ENCODE peak calls at places on chromosomes 13 and 19, in eight cellular contexts. One of them, this sample, is unnamed.

GRCh38 chr13:49791753-49792549 is 531 bp downstream of the KPNA3 start:
- DNase-seq in pons: peak; percentile 42
- DNase-seq in stomach: peak; percentile 47
- DNase-seq in activated T-cell treated with anti-CD3 and anti-CD28 coated beads for 1 hour: peak; percentile 18
- DNase-seq in SJCRH30: peak; percentile 55
- DNase-seq in lung: peak; percentile 35
- DNase-seq in tibial nerve: peak; percentile 21
- DNase-seq in skeletal muscle cell: no peak
- DNase-seq in this sample: peak; percentile 47

GRCh38 chr19:41218615-41219507 is at the start of gene AXL:
- DNase-seq in pons: peak; percentile 61
- DNase-seq in stomach: peak; percentile 39
- DNase-seq in activated T-cell treated with anti-CD3 and anti-CD28 coated beads for 1 hour: no peak
- DNase-seq in SJCRH30: peak; percentile 80
- DNase-seq in lung: peak; percentile 67
- DNase-seq in tibial nerve: peak; percentile 84
- DNase-seq in skeletal muscle cell: peak; percentile 61
- DNase-seq in this sample: peak; percentile 61

GRCh38 chr13:46600943-46601311 is 48.0 kb downstream of the LRCH1 start:
- DNase-seq in pons: no peak
- DNase-seq in stomach: no peak
- DNase-seq in activated T-cell treated with anti-CD3 and anti-CD28 coated beads for 1 hour: no peak
- DNase-seq in SJCRH30: no peak
- DNase-seq in lung: no peak
- DNase-seq in tibial nerve: no peak
- DNase-seq in skeletal muscle cell: no peak
- DNase-seq in this sample: no peak

GRCh38 chr19:4052993-4053422 is 13.7 kb downstream of the ZBTB7A start:
- DNase-seq in pons: no peak
- DNase-seq in stomach: no peak
- DNase-seq in activated T-cell treated with anti-CD3 and anti-CD28 coated beads for 1 hour: no peak
- DNase-seq in SJCRH30: no peak
- DNase-seq in lung: no peak
- DNase-seq in tibial nerve: no peak
- DNase-seq in skeletal muscle cell: no peak
- DNase-seq in this sample: no peak

GRCh38 chr13:100827489-100828000 is 152.9 kb upstream of the TMTC4 start:
- DNase-seq in pons: no peak
- DNase-seq in stomach: no peak
- DNase-seq in activated T-cell treated with anti-CD3 and anti-CD28 coated beads for 1 hour: no peak
- DNase-seq in SJCRH30: no peak
- DNase-seq in lung: no peak
- DNase-seq in tibial nerve: no peak
- DNase-seq in skeletal muscle cell: no peak
- DNase-seq in this sample: no peak

GRCh38 chr13:45372189-45373115 is 31.5 kb upstream of the TPT1 start:
- DNase-seq in pons: no peak
- DNase-seq in stomach: no peak
- DNase-seq in activated T-cell treated with anti-CD3 and anti-CD28 coated beads for 1 hour: no peak
- DNase-seq in SJCRH30: peak; percentile 24
- DNase-seq in lung: no peak
- DNase-seq in tibial nerve: no peak
- DNase-seq in skeletal muscle cell: no peak
- DNase-seq in this sample: no peak

GRCh38 chr13:29129616-29130015 is 309.5 kb downstream of the MTUS2 start:
- DNase-seq in pons: no peak
- DNase-seq in stomach: no peak
- DNase-seq in activated T-cell treated with anti-CD3 and anti-CD28 coated beads for 1 hour: no peak
- DNase-seq in SJCRH30: no peak
- DNase-seq in lung: no peak
- DNase-seq in tibial nerve: no peak
- DNase-seq in skeletal muscle cell: no peak
- DNase-seq in this sample: no peak

GRCh38 chr19:6227941-6228325 is 51.8 kb downstream of the MLLT1 start:
- DNase-seq in pons: no peak
- DNase-seq in stomach: no peak
- DNase-seq in activated T-cell treated with anti-CD3 and anti-CD28 coated beads for 1 hour: no peak
- DNase-seq in SJCRH30: no peak
- DNase-seq in lung: no peak
- DNase-seq in tibial nerve: no peak
- DNase-seq in skeletal muscle cell: no peak
- DNase-seq in this sample: peak; percentile 54

GRCh38 chr13:98528663-98529064 is 48.2 kb downstream of the STK24 start:
- DNase-seq in pons: no peak
- DNase-seq in stomach: no peak
- DNase-seq in activated T-cell treated with anti-CD3 and anti-CD28 coated beads for 1 hour: no peak
- DNase-seq in SJCRH30: no peak
- DNase-seq in lung: no peak
- DNase-seq in tibial nerve: no peak
- DNase-seq in skeletal muscle cell: no peak
- DNase-seq in this sample: peak; percentile 85

GRCh38 chr19:32202244-32202643 is 143.2 kb upstream of the ZNF507 start:
- DNase-seq in pons: no peak
- DNase-seq in stomach: no peak
- DNase-seq in activated T-cell treated with anti-CD3 and anti-CD28 coated beads for 1 hour: no peak
- DNase-seq in SJCRH30: no peak
- DNase-seq in lung: peak; percentile 2
- DNase-seq in tibial nerve: no peak
- DNase-seq in skeletal muscle cell: no peak
- DNase-seq in this sample: no peak

GRCh38 chr13:113672002-113672651 is 5.1 kb downstream of the GRK1 start:
- DNase-seq in pons: no peak
- DNase-seq in stomach: no peak
- DNase-seq in activated T-cell treated with anti-CD3 and anti-CD28 coated beads for 1 hour: no peak
- DNase-seq in SJCRH30: no peak
- DNase-seq in lung: no peak
- DNase-seq in tibial nerve: no peak
- DNase-seq in skeletal muscle cell: no peak
- DNase-seq in this sample: no peak

GRCh38 chr19:17348700-17349099 is 11.3 kb downstream of the GTPBP3 start:
- DNase-seq in pons: no peak
- DNase-seq in stomach: no peak
- DNase-seq in activated T-cell treated with anti-CD3 and anti-CD28 coated beads for 1 hour: no peak
- DNase-seq in SJCRH30: peak; percentile 93
- DNase-seq in lung: peak; percentile 51
- DNase-seq in tibial nerve: peak; percentile 45
- DNase-seq in skeletal muscle cell: no peak
- DNase-seq in this sample: no peak

GRCh38 chr13:33069365-33069764 is 53.1 kb downstream of the KL start:
- DNase-seq in pons: peak; percentile 62
- DNase-seq in stomach: no peak
- DNase-seq in activated T-cell treated with anti-CD3 and anti-CD28 coated beads for 1 hour: no peak
- DNase-seq in SJCRH30: peak; percentile 48
- DNase-seq in lung: no peak
- DNase-seq in tibial nerve: no peak
- DNase-seq in skeletal muscle cell: no peak
- DNase-seq in this sample: no peak

GRCh38 chr19:31810536-31811109 is 461.4 kb upstream of the TSHZ3 start:
- DNase-seq in pons: no peak
- DNase-seq in stomach: no peak
- DNase-seq in activated T-cell treated with anti-CD3 and anti-CD28 coated beads for 1 hour: no peak
- DNase-seq in SJCRH30: no peak
- DNase-seq in lung: no peak
- DNase-seq in tibial nerve: no peak
- DNase-seq in skeletal muscle cell: no peak
- DNase-seq in this sample: no peak

GRCh38 chr19:5253403-5254110 is 87.1 kb downstream of the PTPRS start:
- DNase-seq in pons: no peak
- DNase-seq in stomach: no peak
- DNase-seq in activated T-cell treated with anti-CD3 and anti-CD28 coated beads for 1 hour: no peak
- DNase-seq in SJCRH30: no peak
- DNase-seq in lung: no peak
- DNase-seq in tibial nerve: peak; percentile 25
- DNase-seq in skeletal muscle cell: peak; percentile 3
- DNase-seq in this sample: no peak

GRCh38 chr19:30648321-30648720 is 276.1 kb downstream of the ZNF536 start:
- DNase-seq in pons: peak; percentile 71
- DNase-seq in stomach: no peak
- DNase-seq in activated T-cell treated with anti-CD3 and anti-CD28 coated beads for 1 hour: no peak
- DNase-seq in SJCRH30: peak; percentile 87
- DNase-seq in lung: no peak
- DNase-seq in tibial nerve: no peak
- DNase-seq in skeletal muscle cell: no peak
- DNase-seq in this sample: peak; percentile 32

GRCh38 chr13:43156916-43157315 is 133.5 kb downstream of the DNAJC15 start:
- DNase-seq in pons: no peak
- DNase-seq in stomach: no peak
- DNase-seq in activated T-cell treated with anti-CD3 and anti-CD28 coated beads for 1 hour: no peak
- DNase-seq in SJCRH30: no peak
- DNase-seq in lung: no peak
- DNase-seq in tibial nerve: no peak
- DNase-seq in skeletal muscle cell: no peak
- DNase-seq in this sample: no peak

GRCh38 chr13:48508001-48508400 is 24.9 kb downstream of the RCBTB2 start:
- DNase-seq in pons: no peak
- DNase-seq in stomach: no peak
- DNase-seq in activated T-cell treated with anti-CD3 and anti-CD28 coated beads for 1 hour: no peak
- DNase-seq in SJCRH30: no peak
- DNase-seq in lung: no peak
- DNase-seq in tibial nerve: no peak
- DNase-seq in skeletal muscle cell: no peak
- DNase-seq in this sample: no peak

GRCh38 chr13:96020155-96020575 is 33.0 kb downstream of the UGGT2 start:
- DNase-seq in pons: peak; percentile 88
- DNase-seq in stomach: peak; percentile 49
- DNase-seq in activated T-cell treated with anti-CD3 and anti-CD28 coated beads for 1 hour: no peak
- DNase-seq in SJCRH30: peak; percentile 68
- DNase-seq in lung: no peak
- DNase-seq in tibial nerve: peak; percentile 42
- DNase-seq in skeletal muscle cell: peak; percentile 39
- DNase-seq in this sample: peak; percentile 55

GRCh38 chr19:5147971-5148793 is 179.3 kb downstream of the KDM4B start:
- DNase-seq in pons: peak; percentile 28
- DNase-seq in stomach: no peak
- DNase-seq in activated T-cell treated with anti-CD3 and anti-CD28 coated beads for 1 hour: no peak
- DNase-seq in SJCRH30: no peak
- DNase-seq in lung: no peak
- DNase-seq in tibial nerve: peak; percentile 24
- DNase-seq in skeletal muscle cell: no peak
- DNase-seq in this sample: peak; percentile 95

GRCh38 chr13:78978381-78978998 is 319.5 kb upstream of the OBI1 start:
- DNase-seq in pons: peak; percentile 78
- DNase-seq in stomach: peak; percentile 25
- DNase-seq in activated T-cell treated with anti-CD3 and anti-CD28 coated beads for 1 hour: peak; percentile 12
- DNase-seq in SJCRH30: peak; percentile 88
- DNase-seq in lung: peak; percentile 51
- DNase-seq in tibial nerve: peak; percentile 85
- DNase-seq in skeletal muscle cell: peak; percentile 22
- DNase-seq in this sample: peak; percentile 75

GRCh38 chr19:16849168-16849567 is 20.0 kb downstream of the SIN3B start:
- DNase-seq in pons: no peak
- DNase-seq in stomach: no peak
- DNase-seq in activated T-cell treated with anti-CD3 and anti-CD28 coated beads for 1 hour: no peak
- DNase-seq in SJCRH30: no peak
- DNase-seq in lung: no peak
- DNase-seq in tibial nerve: no peak
- DNase-seq in skeletal muscle cell: no peak
- DNase-seq in this sample: no peak

GRCh38 chr19:30419581-30420180 is 47.5 kb downstream of the ZNF536 start:
- DNase-seq in pons: peak; percentile 67
- DNase-seq in stomach: no peak
- DNase-seq in activated T-cell treated with anti-CD3 and anti-CD28 coated beads for 1 hour: no peak
- DNase-seq in SJCRH30: no peak
- DNase-seq in lung: no peak
- DNase-seq in tibial nerve: no peak
- DNase-seq in skeletal muscle cell: no peak
- DNase-seq in this sample: no peak

GRCh38 chr19:54035215-54036178 is 28.2 kb downstream of the VSTM1 start:
- DNase-seq in pons: peak; percentile 1
- DNase-seq in stomach: no peak
- DNase-seq in activated T-cell treated with anti-CD3 and anti-CD28 coated beads for 1 hour: no peak
- DNase-seq in SJCRH30: no peak
- DNase-seq in lung: no peak
- DNase-seq in tibial nerve: no peak
- DNase-seq in skeletal muscle cell: peak; percentile 68
- DNase-seq in this sample: no peak

GRCh38 chr19:54422136-54422535 is 6.9 kb downstream of the TTYH1 start:
- DNase-seq in pons: no peak
- DNase-seq in stomach: no peak
- DNase-seq in activated T-cell treated with anti-CD3 and anti-CD28 coated beads for 1 hour: no peak
- DNase-seq in SJCRH30: no peak
- DNase-seq in lung: no peak
- DNase-seq in tibial nerve: no peak
- DNase-seq in skeletal muscle cell: no peak
- DNase-seq in this sample: no peak

GRCh38 chr19:49468746-49469447 is 5.1 kb upstream of the FLT3LG start:
- DNase-seq in pons: no peak
- DNase-seq in stomach: peak; percentile 56
- DNase-seq in activated T-cell treated with anti-CD3 and anti-CD28 coated beads for 1 hour: peak; percentile 71
- DNase-seq in SJCRH30: peak; percentile 85
- DNase-seq in lung: peak; percentile 52
- DNase-seq in tibial nerve: peak; percentile 77
- DNase-seq in skeletal muscle cell: peak; percentile 34
- DNase-seq in this sample: no peak

GRCh38 chr19:16262618-16263017 is 62.0 kb upstream of the KLF2 start:
- DNase-seq in pons: no peak
- DNase-seq in stomach: peak; percentile 95
- DNase-seq in activated T-cell treated with anti-CD3 and anti-CD28 coated beads for 1 hour: no peak
- DNase-seq in SJCRH30: no peak
- DNase-seq in lung: no peak
- DNase-seq in tibial nerve: no peak
- DNase-seq in skeletal muscle cell: no peak
- DNase-seq in this sample: no peak

GRCh38 chr13:37681295-37682032 is 82.9 kb upstream of the POSTN start:
- DNase-seq in pons: peak; percentile 6
- DNase-seq in stomach: no peak
- DNase-seq in activated T-cell treated with anti-CD3 and anti-CD28 coated beads for 1 hour: no peak
- DNase-seq in SJCRH30: no peak
- DNase-seq in lung: no peak
- DNase-seq in tibial nerve: peak; percentile 34
- DNase-seq in skeletal muscle cell: peak; percentile 93
- DNase-seq in this sample: no peak

GRCh38 chr19:41997121-41997850 is 3.3 kb upstream of the ATP1A3 start:
- DNase-seq in pons: no peak
- DNase-seq in stomach: peak; percentile 43
- DNase-seq in activated T-cell treated with anti-CD3 and anti-CD28 coated beads for 1 hour: peak; percentile 24
- DNase-seq in SJCRH30: peak; percentile 75
- DNase-seq in lung: no peak
- DNase-seq in tibial nerve: no peak
- DNase-seq in skeletal muscle cell: no peak
- DNase-seq in this sample: peak; percentile 29

GRCh38 chr13:113665582-113666323 is 1.3 kb upstream of the GRK1 start:
- DNase-seq in pons: no peak
- DNase-seq in stomach: peak; percentile 20
- DNase-seq in activated T-cell treated with anti-CD3 and anti-CD28 coated beads for 1 hour: no peak
- DNase-seq in SJCRH30: no peak
- DNase-seq in lung: no peak
- DNase-seq in tibial nerve: no peak
- DNase-seq in skeletal muscle cell: no peak
- DNase-seq in this sample: no peak

GRCh38 chr13:112513761-112514160 is 74.2 kb downstream of the TUBGCP3 start:
- DNase-seq in pons: no peak
- DNase-seq in stomach: no peak
- DNase-seq in activated T-cell treated with anti-CD3 and anti-CD28 coated beads for 1 hour: no peak
- DNase-seq in SJCRH30: peak; percentile 55
- DNase-seq in lung: no peak
- DNase-seq in tibial nerve: no peak
- DNase-seq in skeletal muscle cell: no peak
- DNase-seq in this sample: no peak

GRCh38 chr13:73849292-73849691 is 284.9 kb downstream of the KLF12 start:
- DNase-seq in pons: no peak
- DNase-seq in stomach: no peak
- DNase-seq in activated T-cell treated with anti-CD3 and anti-CD28 coated beads for 1 hour: no peak
- DNase-seq in SJCRH30: peak; percentile 37
- DNase-seq in lung: no peak
- DNase-seq in tibial nerve: no peak
- DNase-seq in skeletal muscle cell: no peak
- DNase-seq in this sample: no peak

GRCh38 chr13:35732565-35732964 is 256.1 kb upstream of the MAB21L1 start:
- DNase-seq in pons: no peak
- DNase-seq in stomach: no peak
- DNase-seq in activated T-cell treated with anti-CD3 and anti-CD28 coated beads for 1 hour: no peak
- DNase-seq in SJCRH30: no peak
- DNase-seq in lung: no peak
- DNase-seq in tibial nerve: no peak
- DNase-seq in skeletal muscle cell: no peak
- DNase-seq in this sample: no peak

GRCh38 chr19:19303411-19303810 is 16.9 kb downstream of the SUGP1 start:
- DNase-seq in pons: no peak
- DNase-seq in stomach: no peak
- DNase-seq in activated T-cell treated with anti-CD3 and anti-CD28 coated beads for 1 hour: no peak
- DNase-seq in SJCRH30: no peak
- DNase-seq in lung: no peak
- DNase-seq in tibial nerve: no peak
- DNase-seq in skeletal muscle cell: no peak
- DNase-seq in this sample: no peak